ENCODE peak calls at places on chromosomes 4 and X, in four cellular contexts. S, M, B and E are unnamed samples.

GRCh38 chr4:168796362-168797106 is 213.5 kb downstream of the CBR4 start:
- DNase-seq in S (peak), M (peak), B (no peak), E (no peak)

GRCh38 chr4:38177792-38178665 is 217.8 kb downstream of the PTTG2 start:
- DNase-seq in S (no peak), M (no peak), B (peak), E (peak)

GRCh38 chr4:159206427-159206871 is 103.6 kb downstream of the RAPGEF2 start:
- DNase-seq in S (no peak), M (peak), B (no peak), E (no peak)

GRCh38 chrX:149131780-149132179 is 373.3 kb downstream of the IDS start:
- DNase-seq in S (peak), M (peak), B (no peak), E (no peak)

GRCh38 chr4:125105561-125105960 is 209.2 kb upstream of the FAT4 start:
- DNase-seq in S (no peak), M (peak), B (no peak), E (no peak)

GRCh38 chr4:1200425-1201035 is 28.1 kb upstream of the SPON2 start:
- DNase-seq in S (peak), M (peak), B (peak), E (peak)

GRCh38 chr4:170030121-170030520 is 3.9 kb upstream of the MFAP3L start:
- DNase-seq in S (no peak), M (peak), B (no peak), E (no peak)

GRCh38 chr4:106329027-106329618 is 12.8 kb downstream of the AIMP1 start:
- DNase-seq in S (peak), M (peak), B (no peak), E (no peak)

GRCh38 chrX:107628662-107629532 is 587 bp downstream of the PRPS1 start:
- DNase-seq in S (peak), M (peak), B (peak), E (no peak)

GRCh38 chr4:123077330-123077729 is 154.9 kb upstream of the NUDT6 start:
- DNase-seq in S (no peak), M (no peak), B (no peak), E (no peak)

GRCh38 chrX:123713841-123714240 is 19.0 kb downstream of the THOC2 start:
- DNase-seq in S (no peak), M (peak), B (no peak), E (no peak)

GRCh38 chr4:96149911-96150310 is 310.0 kb downstream of the PDHA2 start:
- DNase-seq in S (no peak), M (no peak), B (no peak), E (no peak)

GRCh38 chr4:157075811-157076577 is at the start of gene GLRB:
- DNase-seq in S (no peak), M (peak), B (peak), E (no peak)

GRCh38 chr4:64713256-64713840 is 304.1 kb upstream of the TECRL start:
- DNase-seq in S (peak), M (peak), B (no peak), E (no peak)

GRCh38 chr4:113675731-113676707 is 85.5 kb downstream of the CAMK2D start:
- DNase-seq in S (no peak), M (peak), B (no peak), E (no peak)

GRCh38 chrX:39969099-39969825 is 128.5 kb downstream of the BCOR start:
- DNase-seq in S (no peak), M (no peak), B (no peak), E (no peak)

GRCh38 chr4:3369781-3370660 is 71.7 kb upstream of the HGFAC start:
- DNase-seq in S (peak), M (peak), B (no peak), E (peak)

GRCh38 chrX:119468186-119468929 is at the start of gene SLC25A5:
- DNase-seq in S (peak), M (peak), B (peak), E (peak)

GRCh38 chr4:26984896-26985295 is 124.3 kb downstream of the STIM2 start:
- DNase-seq in S (no peak), M (peak), B (no peak), E (no peak)

GRCh38 chr4:141909541-141909940 is 273.2 kb downstream of the IL15 start:
- DNase-seq in S (no peak), M (no peak), B (no peak), E (no peak)

GRCh38 chr4:82988323-82988832 is 22.2 kb downstream of the LIN54 start:
- DNase-seq in S (peak), M (peak), B (no peak), E (no peak)

GRCh38 chrX:8033175-8033574 is 106.0 kb upstream of the PNPLA4 start:
- DNase-seq in S (no peak), M (no peak), B (no peak), E (no peak)

GRCh38 chr4:125225806-125226205 is 88.9 kb upstream of the FAT4 start:
- DNase-seq in S (no peak), M (no peak), B (no peak), E (no peak)

DNA sequence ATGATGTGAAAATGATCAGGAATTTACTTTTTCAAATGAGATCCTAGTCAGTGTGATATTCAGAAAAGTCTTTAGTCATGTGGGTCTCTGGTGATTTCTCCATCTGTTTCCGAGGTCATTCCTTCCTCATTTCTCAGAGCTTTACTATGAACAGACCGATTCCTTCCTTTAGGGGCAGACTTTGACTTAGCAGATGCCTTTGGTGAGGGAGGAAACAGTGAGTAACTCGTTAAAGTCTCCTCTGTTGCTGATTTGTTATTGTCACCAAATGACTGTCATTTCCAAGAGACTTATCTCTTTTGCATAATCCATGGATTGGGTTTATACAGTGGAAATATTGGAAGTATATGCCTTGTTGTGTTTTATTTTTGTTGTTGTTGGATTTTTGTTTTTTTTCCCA is 76.2 kb upstream of the CD99 start:
- DNase-seq in S (peak), M (peak), B (no peak), E (peak)
- TF ChIP-seq CTCF in S (peak), M (peak), B (peak), E (peak)

GRCh38 chrX:71067079-71067478 is 1.1 kb downstream of the SNX12 start:
- DNase-seq in S (no peak), M (no peak), B (no peak), E (no peak)

GRCh38 chrX:71070531-71070930 is 2.4 kb upstream of the SNX12 start:
- DNase-seq in S (no peak), M (no peak), B (no peak), E (no peak)

GRCh38 chrX:71067727-71068051 is 445 bp downstream of the SNX12 start:
- DNase-seq in S (peak), M (no peak), B (no peak), E (no peak)

GRCh38 chrX:71068052-71068918 is at the start of gene SNX12:
- DNase-seq in S (peak), M (peak), B (peak), E (peak)
- TF ChIP-seq CTCF in S (no peak), M (no peak), B (no peak), E (no peak)

DNA sequence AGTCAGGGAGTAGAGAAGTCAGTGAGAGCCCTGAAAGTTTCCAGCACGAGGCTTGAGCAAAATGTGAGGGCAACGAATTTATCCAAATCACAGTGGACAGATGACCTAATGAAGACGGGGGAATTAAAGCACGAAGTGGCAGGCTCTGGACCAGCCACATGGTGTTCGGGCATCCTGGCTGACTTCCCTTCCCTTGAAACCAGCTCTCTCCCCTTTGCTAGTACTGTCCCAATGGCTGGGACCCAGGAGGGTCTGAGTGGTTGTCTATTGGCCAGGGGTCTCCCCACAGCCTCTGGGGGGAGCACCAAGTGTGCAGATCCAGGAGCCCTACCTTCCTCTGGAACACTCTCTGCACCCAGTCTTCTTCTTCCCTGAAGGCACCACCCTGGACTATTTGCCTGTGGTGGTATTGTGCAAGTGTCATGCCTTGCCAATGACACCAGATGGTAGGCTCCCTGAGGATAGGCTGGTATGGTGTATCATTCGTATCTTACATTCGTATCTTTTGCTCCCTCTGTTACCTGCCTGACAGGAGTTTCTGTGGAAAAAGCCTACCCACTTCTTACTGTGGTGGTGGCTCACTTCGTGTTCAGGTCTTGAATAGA is 2.1 kb downstream of the APLN start:
- DNase-seq in S (no peak), M (no peak), B (no peak), E (no peak)
- TF ChIP-seq CTCF in S (no peak), M (no peak), B (no peak), E (no peak)

GRCh38 chr4:100848865-100849264 is 331.0 kb upstream of the EMCN start:
- DNase-seq in S (no peak), M (no peak), B (no peak), E (no peak)
- TF ChIP-seq CTCF in S (peak), M (no peak), B (no peak), E (no peak)

DNA sequence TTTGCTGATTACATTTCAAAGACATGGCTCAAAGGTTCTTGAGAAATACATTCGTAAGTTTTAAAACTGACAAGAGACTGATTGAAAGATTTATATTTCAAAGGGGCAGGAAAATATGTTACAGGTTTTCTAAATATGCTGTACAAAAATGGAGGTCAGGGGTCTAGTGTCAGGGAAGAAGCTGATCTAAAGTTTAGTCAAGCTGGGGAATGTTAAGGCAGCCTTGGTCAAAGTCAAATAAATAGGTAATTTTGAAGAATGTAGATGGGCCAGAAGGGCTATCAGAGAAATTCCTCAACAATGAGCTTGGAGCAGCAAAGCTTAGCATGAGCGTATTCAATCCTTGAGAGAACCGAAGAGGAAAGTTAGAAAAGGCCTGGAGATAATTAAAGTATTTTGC is 9.8 kb upstream of the COMMD8 start:
- DNase-seq in S (no peak), M (no peak), B (no peak), E (no peak)
- TF ChIP-seq CTCF in S (no peak), M (no peak), B (no peak), E (no peak)

GRCh38 chr4:182264139-182264752 is 21.0 kb downstream of the TENM3 start:
- DNase-seq in S (no peak), M (no peak), B (no peak), E (no peak)
- TF ChIP-seq CTCF in S (no peak), M (no peak), B (no peak), E (no peak)

DNA sequence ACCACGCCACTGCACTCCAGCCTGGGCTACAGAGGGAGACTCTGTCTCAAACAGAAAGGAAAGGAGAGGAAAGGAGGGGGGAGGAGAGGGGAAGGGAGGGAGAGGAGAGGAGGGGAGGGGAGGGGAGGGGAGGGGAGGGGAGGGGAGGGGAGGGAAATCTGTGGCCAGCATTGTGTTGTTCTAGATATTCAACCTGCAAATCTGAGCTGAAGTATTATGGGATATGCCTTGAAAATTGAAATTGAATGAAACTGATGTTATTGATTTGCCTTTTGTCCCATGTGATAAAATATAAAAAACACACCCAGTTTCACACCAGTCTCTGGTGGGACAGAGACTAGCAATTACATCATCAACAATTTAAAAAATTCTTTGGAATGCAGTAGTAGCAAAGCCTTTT is 1.5 kb downstream of the SMIM31 start:
- DNase-seq in S (no peak), M (no peak), B (no peak), E (no peak)
- TF ChIP-seq CTCF in S (no peak), M (no peak), B (no peak), E (no peak)